ENCODE peak calls at places on chromosomes 3 and 15, in ten cellular contexts. B, E, M, W, T, J, N, U, V and F are unnamed samples.

GRCh38 chr15:77554306-77555080 is 78.2 kb downstream of the LINGO1 start:
- DNase-seq in V (no peak), N (no peak), W (no peak), T (no peak), U (no peak), B (no peak), E (no peak), J (no peak), M (no peak), F (no peak)

GRCh38 chr3:87426916-87427315 is 150.5 kb upstream of the POU1F1 start:
- DNase-seq in J (no peak), W (no peak), N (no peak), M (no peak), U (no peak), V (no peak), T (no peak), E (no peak), B (no peak), F (no peak)

GRCh38 chr3:58093573-58094195 is 85.5 kb downstream of the FLNB start:
- DNase-seq in V (no peak), W (no peak), U (no peak), J (no peak), B (no peak), M (peak; percentile 24), T (no peak), E (no peak), N (no peak), F (no peak)

GRCh38 chr3:170585937-170586310 is at the start of gene SLC7A14:
- DNase-seq in J (no peak), B (no peak), M (peak; percentile 5), U (no peak), W (no peak), N (no peak), T (no peak), E (no peak), V (no peak), F (no peak)

GRCh38 chr3:11558002-11558401 is 85.7 kb downstream of the VGLL4 start:
- DNase-seq in E (no peak), M (peak; percentile 68), B (peak; percentile 57), V (peak; percentile 9), W (no peak), T (no peak), J (no peak), N (peak; percentile 4), U (peak; percentile 53), F (no peak)

GRCh38 chr15:77840962-77841361 is 208.2 kb upstream of the LINGO1 start:
- DNase-seq in N (no peak), B (no peak), U (peak; percentile 21), T (no peak), M (peak; percentile 48), J (no peak), E (no peak), V (no peak), W (peak; percentile 60), F (no peak)

GRCh38 chr15:68479406-68479805 is 47.4 kb upstream of the ITGA11 start:
- DNase-seq in W (peak; percentile 50), V (peak; percentile 36), T (peak; percentile 88), U (no peak), N (no peak), E (no peak), J (peak; percentile 24), B (no peak), M (peak; percentile 83), F (no peak)

GRCh38 chr15:22915866-22916515 is 64.2 kb downstream of the CYFIP1 start:
- DNase-seq in E (no peak), T (no peak), J (no peak), W (no peak), B (no peak), M (no peak), N (no peak), V (no peak), U (no peak), F (no peak)

GRCh38 chr3:65305836-65306235 is 618.0 kb upstream of the ADAMTS9 start:
- DNase-seq in U (no peak), V (no peak), T (no peak), E (no peak), N (no peak), W (no peak), J (no peak), B (no peak), M (no peak), F (no peak)

GRCh38 chr15:75785771-75786563 is 57.3 kb upstream of the UBE2Q2 start:
- DNase-seq in E (no peak), M (peak; percentile 30), T (no peak), W (peak; percentile 44), U (no peak), N (no peak), V (no peak), J (no peak), B (no peak), F (no peak)

GRCh38 chr15:47388299-47388698 is 329.0 kb upstream of the SEMA6D start:
- DNase-seq in W (no peak), U (no peak), B (no peak), N (no peak), J (no peak), T (no peak), M (no peak), E (no peak), V (no peak), F (no peak)

GRCh38 chr3:42159147-42159546 is 68.0 kb downstream of the TRAK1 start:
- DNase-seq in N (no peak), U (no peak), V (no peak), W (no peak), T (no peak), J (no peak), M (no peak), B (no peak), E (no peak), F (no peak)

GRCh38 chr3:11582123-11582968 is 61.4 kb downstream of the VGLL4 start:
- DNase-seq in N (peak; percentile 79), B (no peak), V (peak; percentile 67), J (peak; percentile 52), W (peak; percentile 82), M (peak; percentile 93), T (peak; percentile 85), U (peak; percentile 80), E (peak; percentile 52), F (peak; percentile 75)

GRCh38 chr3:74636981-74637380 is 22.5 kb upstream of the CNTN3 start:
- DNase-seq in J (no peak), M (no peak), V (no peak), U (no peak), B (no peak), W (no peak), N (no peak), T (no peak), E (no peak), F (no peak)

DNA sequence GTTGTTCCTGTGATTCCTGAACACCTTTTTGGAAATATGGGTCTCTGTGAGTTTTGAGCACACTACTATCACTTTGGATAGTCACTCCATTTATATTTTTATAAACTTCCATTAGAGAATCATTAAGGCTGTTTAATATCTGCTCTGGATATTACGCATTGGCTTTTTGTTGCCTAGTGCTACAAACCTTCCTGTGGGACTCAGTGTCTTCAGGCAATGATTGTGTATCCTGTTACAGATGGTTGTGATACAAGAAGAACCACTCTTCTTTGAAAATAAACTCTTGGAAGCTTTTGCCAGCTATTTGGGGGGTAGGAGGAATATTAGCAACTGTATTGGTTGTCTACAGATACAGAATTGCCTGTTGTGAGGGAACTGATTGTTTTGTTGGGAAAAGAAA is 15.6 kb downstream of the GCSAM start:
- DNase-seq in B (no peak), J (no peak), N (no peak), V (no peak), T (no peak), W (no peak), E (no peak), U (no peak), M (no peak), F (no peak)
- H3K4me3 ChIP-seq in B (no peak overlapping the region), J (no peak overlapping the region), N (no peak overlapping the region), V (no peak overlapping the region), T (no peak overlapping the region), W (no peak overlapping the region), E (no peak overlapping the region), U (no peak overlapping the region), M (no peak overlapping the region), F (no peak overlapping the region)

GRCh38 chr3:8764528-8764927 is 4.9 kb downstream of the OXTR start:
- DNase-seq in M (no peak), T (no peak), B (no peak), E (no peak), W (no peak), J (no peak), V (no peak), N (no peak), U (no peak), F (no peak)
- H3K4me3 ChIP-seq in M (no peak overlapping the region), T (no peak overlapping the region), B (no peak overlapping the region), E (no peak overlapping the region), W (no peak overlapping the region), J (no peak overlapping the region), V (no peak overlapping the region), N (no peak overlapping the region), U (no peak overlapping the region), F (no peak overlapping the region)

DNA sequence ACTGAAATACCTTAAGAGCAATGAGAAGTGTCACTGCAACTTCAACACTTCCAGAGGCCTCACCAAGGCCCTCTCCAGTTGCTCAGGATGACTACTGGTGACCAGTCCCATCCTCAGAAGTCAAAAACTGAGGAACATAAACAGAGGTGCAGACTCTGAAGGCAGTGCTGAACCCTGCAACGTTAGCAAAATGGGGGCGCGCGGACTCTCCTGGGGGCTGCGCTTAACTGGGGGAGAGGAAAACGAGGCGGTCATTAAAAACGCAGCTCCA is 945 bp downstream of the XXYLT1 start:
- DNase-seq in E (no peak), W (no peak), J (no peak), V (no peak), B (no peak), N (no peak), U (no peak), T (no peak), M (no peak), F (no peak)
- H3K4me3 ChIP-seq in E (peak overlapping the region; percentile 91), W (peak overlapping the region; percentile 92), J (peak overlapping the region; percentile 95), V (peak overlapping the region; percentile 90), B (peak overlapping the region; percentile 89), N (no peak overlapping the region), U (peak overlapping the region; percentile 79), T (peak overlapping the region; percentile 77), M (peak overlapping the region; percentile 73), F (no peak overlapping the region)

DNA sequence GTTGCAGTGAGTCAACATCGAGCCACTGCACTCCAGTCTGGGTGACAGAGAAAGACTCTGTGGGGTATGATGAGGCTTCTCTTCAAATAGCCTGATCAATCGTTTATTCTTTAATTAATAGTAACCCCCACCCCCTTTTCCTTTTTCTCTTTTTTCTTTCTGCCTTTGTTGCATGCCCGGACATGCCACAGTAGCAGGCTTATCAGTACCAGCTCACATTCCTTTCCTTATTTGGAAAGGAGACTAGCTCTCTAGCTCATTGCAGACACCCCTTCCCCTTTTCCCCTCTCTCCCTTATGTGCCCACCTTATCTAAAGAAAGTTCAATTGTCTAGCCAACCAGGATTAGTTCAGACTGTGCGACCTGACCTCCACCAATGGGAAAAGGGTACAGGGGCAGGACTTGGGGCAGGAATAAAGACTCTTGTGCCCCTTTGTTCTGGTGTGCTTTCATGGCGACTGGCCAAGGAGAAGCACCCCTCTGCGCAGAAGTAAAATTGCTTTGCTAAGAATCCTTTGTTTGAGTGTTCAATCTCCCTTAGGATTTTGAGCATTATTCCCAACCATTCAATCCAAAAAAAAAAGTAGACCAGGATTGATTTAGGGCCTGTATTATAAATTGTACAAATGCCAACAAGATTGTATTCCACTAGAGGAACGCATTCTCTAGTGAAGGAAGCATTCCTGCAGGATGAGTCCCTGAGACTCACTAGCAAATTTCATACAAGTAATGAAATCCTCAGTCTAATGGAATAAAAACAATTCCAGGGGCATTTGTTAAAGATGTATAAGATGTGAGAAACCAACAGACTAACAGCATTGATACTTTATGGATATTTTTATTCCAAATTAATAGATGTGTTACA is 95.8 kb upstream of the SNRPN start:
- DNase-seq in T (no peak), E (no peak), J (no peak), M (peak; percentile 8), B (no peak), V (no peak), N (no peak), U (no peak), W (no peak), F (no peak)
- H3K4me3 ChIP-seq in T (no peak overlapping the region), E (no peak overlapping the region), J (no peak overlapping the region), M (no peak overlapping the region), B (no peak overlapping the region), V (peak overlapping the region; percentile 6), N (no peak overlapping the region), U (no peak overlapping the region), W (no peak overlapping the region), F (no peak overlapping the region)